ENCODE peak calls at places on chromosomes 13 and 19, in four cellular contexts. One of them, this sample, is unnamed.

GRCh38 chr13:110699148-110700145 is 6.5 kb downstream of the CARS2 start:
- DNase-seq in epithelial cell of proximal tubule: no peak
- DNase-seq in astrocyte: no peak
- DNase-seq in naive thymus-derived CD8-positive, alpha-beta T cell: no peak
- DNase-seq in this sample: no peak

GRCh38 chr19:4722671-4723464 is 774 bp downstream of the DPP9 start:
- DNase-seq in epithelial cell of proximal tubule: no peak
- DNase-seq in astrocyte: peak
- DNase-seq in naive thymus-derived CD8-positive, alpha-beta T cell: no peak
- DNase-seq in this sample: peak

GRCh38 chr19:4342421-4343055 is 824 bp upstream of the MPND start:
- DNase-seq in epithelial cell of proximal tubule: peak
- DNase-seq in astrocyte: peak
- DNase-seq in naive thymus-derived CD8-positive, alpha-beta T cell: peak
- DNase-seq in this sample: peak

GRCh38 chr13:26785845-26786630 is 25.5 kb upstream of the GPR12 start:
- DNase-seq in epithelial cell of proximal tubule: no peak
- DNase-seq in naive thymus-derived CD8-positive, alpha-beta T cell: peak
- DNase-seq in astrocyte: no peak
- DNase-seq in this sample: no peak

GRCh38 chr19:48654299-48655059 is 8.5 kb upstream of the CA11 start:
- DNase-seq in epithelial cell of proximal tubule: no peak
- DNase-seq in naive thymus-derived CD8-positive, alpha-beta T cell: no peak
- DNase-seq in astrocyte: no peak
- DNase-seq in this sample: no peak

GRCh38 chr19:18419699-18420460 is 682 bp downstream of the SSBP4 start:
- DNase-seq in naive thymus-derived CD8-positive, alpha-beta T cell: peak
- DNase-seq in epithelial cell of proximal tubule: no peak
- DNase-seq in astrocyte: no peak
- DNase-seq in this sample: no peak

GRCh38 chr19:15197275-15198005 is 3.4 kb downstream of the NOTCH3 start:
- DNase-seq in naive thymus-derived CD8-positive, alpha-beta T cell: no peak
- DNase-seq in epithelial cell of proximal tubule: no peak
- DNase-seq in astrocyte: no peak
- DNase-seq in this sample: no peak

GRCh38 chr19:6718741-6719539 is 1.5 kb downstream of the C3 start:
- DNase-seq in naive thymus-derived CD8-positive, alpha-beta T cell: peak
- DNase-seq in epithelial cell of proximal tubule: no peak
- DNase-seq in astrocyte: no peak
- DNase-seq in this sample: peak

GRCh38 chr19:18651738-18652137 is 14.9 kb downstream of the KLHL26 start:
- DNase-seq in astrocyte: no peak
- DNase-seq in epithelial cell of proximal tubule: no peak
- DNase-seq in naive thymus-derived CD8-positive, alpha-beta T cell: no peak
- DNase-seq in this sample: no peak

GRCh38 chr19:28905996-28906395 is 307.0 kb downstream of the UQCRFS1 start:
- DNase-seq in epithelial cell of proximal tubule: no peak
- DNase-seq in naive thymus-derived CD8-positive, alpha-beta T cell: no peak
- DNase-seq in astrocyte: no peak
- DNase-seq in this sample: peak

GRCh38 chr13:26007261-26007765 is 44.5 kb downstream of the SHISA2 start:
- DNase-seq in astrocyte: no peak
- DNase-seq in naive thymus-derived CD8-positive, alpha-beta T cell: no peak
- DNase-seq in epithelial cell of proximal tubule: no peak
- DNase-seq in this sample: no peak

GRCh38 chr19:18057557-18057956 is 29.2 kb downstream of the IL12RB1 start:
- DNase-seq in epithelial cell of proximal tubule: no peak
- DNase-seq in astrocyte: no peak
- DNase-seq in naive thymus-derived CD8-positive, alpha-beta T cell: no peak
- DNase-seq in this sample: no peak

GRCh38 chr19:11046608-11047354 is 42.5 kb upstream of the LDLR start:
- DNase-seq in naive thymus-derived CD8-positive, alpha-beta T cell: no peak
- DNase-seq in epithelial cell of proximal tubule: no peak
- DNase-seq in astrocyte: no peak
- DNase-seq in this sample: no peak

GRCh38 chr19:51654783-51655182 is 8.2 kb upstream of the SIGLEC14 start:
- DNase-seq in astrocyte: no peak
- DNase-seq in epithelial cell of proximal tubule: no peak
- DNase-seq in naive thymus-derived CD8-positive, alpha-beta T cell: no peak
- DNase-seq in this sample: no peak